ENCODE peak calls at places on chromosomes 7 and 10, in five cellular contexts. G, I, F, S and L are unnamed samples.

GRCh38 chr7:50149364-50149763 is 56.3 kb upstream of the ZPBP start:
- DNase-seq in G (no peak), I (no peak), F (no peak), S (no peak), L (no peak)

GRCh38 chr10:1577371-1577770 is 160.0 kb downstream of the ADARB2 start:
- DNase-seq in G (no peak), I (no peak), F (no peak), S (no peak), L (no peak)

GRCh38 chr7:30164567-30164966 is 29.8 kb downstream of the MTURN start:
- DNase-seq in G (peak), I (no peak), F (peak), S (no peak), L (no peak)

GRCh38 chr10:17669185-17669872 is 25.4 kb downstream of the STAM start:
- DNase-seq in G (no peak), I (no peak), F (no peak), S (no peak), L (no peak)

GRCh38 chr10:103512166-103512565 is 18.7 kb downstream of the NEURL1 start:
- DNase-seq in G (no peak), I (no peak), F (no peak), S (no peak), L (no peak)

GRCh38 chr10:118017071-118017740 is 29.5 kb downstream of the RAB11FIP2 start:
- DNase-seq in G (no peak), I (no peak), F (no peak), S (no peak), L (no peak)

GRCh38 chr7:2393751-2394150 is 9.7 kb upstream of the CHST12 start:
- DNase-seq in G (no peak), I (no peak), F (no peak), S (no peak), L (no peak)

GRCh38 chr7:22189741-22190140 is 167.2 kb downstream of the RAPGEF5 start:
- DNase-seq in G (no peak), I (no peak), F (no peak), S (no peak), L (no peak)

GRCh38 chr10:125037145-125037544 is 95.2 kb downstream of the ZRANB1 start:
- DNase-seq in G (peak), I (peak), F (no peak), S (peak), L (no peak)

GRCh38 chr10:71978476-71978875 is 14.3 kb downstream of the CHST3 start:
- DNase-seq in G (no peak), I (no peak), F (no peak), S (no peak), L (no peak)

GRCh38 chr7:74000489-74001149 is 27.4 kb upstream of the ELN start:
- DNase-seq in G (no peak), I (no peak), F (no peak), S (no peak), L (no peak)

GRCh38 chr7:100130608-100131453 is 4.1 kb downstream of the MBLAC1 start:
- DNase-seq in G (peak), I (peak), F (no peak), S (peak), L (no peak)

GRCh38 chr10:110671788-110672579 is 27.8 kb downstream of the RBM20 start:
- DNase-seq in G (peak), I (peak), F (peak), S (peak), L (peak)

GRCh38 chr7:106736508-106737201 is 75.7 kb upstream of the CCDC71L start:
- DNase-seq in G (peak), I (peak), F (peak), S (peak), L (no peak)

GRCh38 chr7:7254908-7255307 is 72.6 kb downstream of the C1GALT1 start:
- DNase-seq in G (no peak), I (no peak), F (no peak), S (no peak), L (no peak)

GRCh38 chr7:2621061-2621828 is 10.5 kb upstream of the TTYH3 start:
- DNase-seq in G (no peak), I (no peak), F (no peak), S (no peak), L (no peak)

GRCh38 chr10:66180651-66181318 is 745.1 kb upstream of the LRRTM3 start:
- DNase-seq in G (peak), I (no peak), F (peak), S (no peak), L (peak)

GRCh38 chr10:15106352-15107013 is 9.3 kb downstream of the RPP38 start:
- DNase-seq in G (peak), I (peak), F (no peak), S (peak), L (peak)

GRCh38 chr7:33868151-33868550 is 37.2 kb upstream of the BMPER start:
- DNase-seq in G (no peak), I (no peak), F (no peak), S (no peak), L (no peak)

GRCh38 chr10:70123817-70124216 is 8.8 kb downstream of the AIFM2 start:
- DNase-seq in G (no peak), I (no peak), F (no peak), S (no peak), L (no peak)

GRCh38 chr10:121710971-121711370 is 112.7 kb upstream of the FGFR2 start:
- DNase-seq in G (no peak), I (no peak), F (no peak), S (no peak), L (no peak)

GRCh38 chr7:130490287-130490686 is 1.6 kb upstream of the MEST start:
- DNase-seq in G (no peak), I (no peak), F (no peak), S (no peak), L (no peak)

GRCh38 chr10:78905015-78905939 is 163.5 kb upstream of the ZMIZ1 start:
- DNase-seq in G (no peak), I (no peak), F (no peak), S (no peak), L (no peak)